ENCODE peak calls at places on chromosome 6, in five cellular contexts. K is stomach, B is astrocyte of the spinal cord, Y is astrocyte, Z is kidney epithelial cell. C is an unnamed sample.

GRCh38 chr6:105648276-105648675 is 245.4 kb upstream of the PREP start:
- DNase-seq in K (no peak), B (no peak), Y (no peak), Z (no peak), C (no peak)

GRCh38 chr6:147699637-147700036 is 191.1 kb downstream of the SAMD5 start:
- DNase-seq in K (no peak), B (peak), Y (peak), Z (peak), C (peak)

GRCh38 chr6:77620290-77620882 is 32.5 kb upstream of the MEI4 start:
- DNase-seq in K (peak), B (peak), Y (no peak), Z (no peak), C (no peak)

GRCh38 chr6:35409245-35409644 is 42.9 kb upstream of the FANCE start:
- DNase-seq in K (no peak), B (no peak), Y (no peak), Z (no peak), C (no peak)

GRCh38 chr6:54002118-54002517 is 109.1 kb upstream of the MLIP start:
- DNase-seq in K (no peak), B (no peak), Y (peak), Z (no peak), C (no peak)

GRCh38 chr6:136036601-136037000 is 185.1 kb downstream of the PDE7B start:
- DNase-seq in K (no peak), B (peak), Y (no peak), Z (no peak), C (no peak)

GRCh38 chr6:110852769-110853168 is 21.8 kb upstream of the AMD1 start:
- DNase-seq in K (no peak), B (no peak), Y (no peak), Z (no peak), C (no peak)

GRCh38 chr6:105369145-105369544 is 33.7 kb downstream of the PREP start:
- DNase-seq in K (no peak), B (no peak), Y (no peak), Z (no peak), C (no peak)

GRCh38 chr6:122817766-122818165 is 28.7 kb downstream of the SMPDL3A start:
- DNase-seq in K (no peak), B (no peak), Y (no peak), Z (peak), C (no peak)

GRCh38 chr6:27650620-27651370 is 177.9 kb upstream of the ZNF184 start:
- DNase-seq in K (no peak), B (peak), Y (peak), Z (no peak), C (no peak)
- TF ChIP-seq CTCF in K (no peak), B (peak), Y (peak), Z (peak), C (peak)

DNA sequence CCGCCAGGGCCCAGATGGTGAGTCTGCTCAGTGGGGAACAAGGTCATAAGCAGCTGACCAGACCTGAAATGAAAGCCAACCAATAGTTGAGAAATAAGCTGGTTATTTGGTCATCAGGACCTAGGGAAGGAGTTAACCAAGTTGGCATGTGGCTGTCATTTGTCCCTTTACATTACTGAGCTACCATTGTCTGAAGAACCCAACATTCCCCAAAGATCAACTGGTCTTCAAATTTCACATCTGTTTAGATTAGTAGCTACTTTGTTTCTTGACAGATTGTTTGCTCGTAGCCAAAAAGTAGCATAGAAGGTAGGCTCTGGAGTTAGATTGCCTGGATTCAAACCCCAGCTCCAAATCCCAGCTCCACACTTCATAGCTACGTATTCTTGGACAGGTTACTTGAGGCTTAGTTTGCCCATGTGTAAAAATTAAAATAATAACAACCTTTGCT is 1.0 kb downstream of the NFKBIL1 start:
- DNase-seq in K (no peak), B (no peak), Y (no peak), Z (no peak), C (no peak)
- H3K4me3 ChIP-seq in K (peak), B (peak), Y (peak), Z (peak), C (peak)

GRCh38 chr6:108518714-108519576 is 41.8 kb upstream of the FOXO3 start:
- DNase-seq in K (no peak), B (peak), Y (no peak), Z (no peak), C (peak)
- TF ChIP-seq CTCF in K (no peak), B (peak), Y (peak), Z (peak), C (peak)

GRCh38 chr6:140140891-140141290 is 766.4 kb upstream of the CITED2 start:
- DNase-seq in K (no peak), B (no peak), Y (no peak), Z (no peak), C (no peak)
- H3K4me3 ChIP-seq in K (no peak), B (no peak), Y (no peak), Z (no peak), C (no peak)

GRCh38 chr6:43952746-43953145 is 174.5 kb downstream of the MRPL14 start:
- DNase-seq in K (no peak), B (no peak), Y (no peak), Z (no peak), C (no peak)

GRCh38 chr6:43950731-43951062 is 176.6 kb downstream of the MRPL14 start:
- DNase-seq in K (no peak), B (no peak), Y (no peak), Z (no peak), C (no peak)

GRCh38 chr6:43950206-43950605 is 177.0 kb downstream of the MRPL14 start:
- DNase-seq in K (no peak), B (no peak), Y (no peak), Z (no peak), C (no peak)

GRCh38 chr6:43951756-43952675 is 175.2 kb downstream of the MRPL14 start:
- DNase-seq in K (no peak), B (no peak), Y (peak), Z (no peak), C (no peak)

DNA sequence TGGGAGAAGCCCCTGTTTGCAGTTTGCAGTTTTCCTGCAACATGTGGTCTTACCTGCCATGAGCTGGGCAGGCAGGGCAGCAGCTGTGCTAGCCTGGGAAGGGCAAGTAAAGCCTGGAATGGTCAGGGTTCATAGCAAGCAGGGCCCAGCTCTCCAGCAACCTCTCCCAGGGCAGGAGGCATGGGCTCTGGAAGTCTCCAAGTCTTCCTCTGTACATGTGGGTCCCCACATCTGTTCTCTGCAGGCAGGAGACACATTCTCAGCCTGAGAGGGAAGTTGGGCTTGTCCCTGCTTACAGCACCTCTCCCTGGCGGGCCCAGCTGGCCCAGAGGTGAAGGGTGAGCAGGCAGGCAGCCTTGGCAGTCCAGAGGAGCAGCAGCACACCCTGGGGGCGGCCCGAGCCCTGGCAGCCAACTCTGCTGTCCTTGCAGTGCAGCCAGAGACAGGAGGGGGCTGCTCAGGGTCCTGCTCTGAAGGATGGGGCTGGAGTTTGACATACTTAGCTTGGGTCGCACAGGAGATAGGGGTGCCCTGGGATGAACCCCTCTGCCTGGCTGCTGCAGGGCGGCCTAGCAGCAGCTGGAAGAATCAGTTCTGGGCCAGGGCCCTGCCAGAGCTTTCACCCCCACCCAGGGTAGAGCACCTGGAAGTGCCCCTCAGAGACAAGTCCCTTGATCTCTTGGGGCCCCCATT is 176.0 kb downstream of the MRPL14 start:
- DNase-seq in K (peak), B (no peak), Y (no peak), Z (no peak), C (no peak)
- TF ChIP-seq CTCF in K (peak), B (peak), Y (peak), Z (peak), C (peak)

GRCh38 chr6:28776269-28777146 is 147.3 kb downstream of the TRIM27 start:
- DNase-seq in K (no peak), B (no peak), Y (no peak), Z (no peak), C (no peak)
- H3K4me3 ChIP-seq in K (no peak), B (no peak), Y (no peak), Z (no peak), C (no peak)

DNA sequence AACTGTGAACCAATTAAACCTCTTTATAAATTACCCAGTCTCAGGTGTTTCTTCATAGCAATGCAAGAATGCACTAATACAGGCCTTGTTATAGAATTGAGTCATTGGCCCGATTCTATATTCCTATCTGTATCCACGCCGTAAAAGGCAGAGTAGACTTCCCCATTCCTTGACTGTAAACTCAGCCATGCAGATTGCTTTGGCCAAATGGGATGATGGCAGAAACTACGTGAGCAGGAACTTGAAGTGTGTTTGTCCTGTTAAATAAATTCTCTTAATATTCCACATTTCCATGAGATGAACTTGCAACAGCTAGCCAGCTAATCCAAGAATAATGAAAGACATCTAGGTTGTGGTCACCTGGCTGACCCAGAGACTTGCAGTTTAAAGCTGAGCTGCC is 3.9 kb upstream of the SAYSD1 start:
- DNase-seq in K (no peak), B (no peak), Y (no peak), Z (no peak), C (no peak)
- TF ChIP-seq CTCF in K (no peak), B (no peak), Y (no peak), Z (no peak), C (no peak)

DNA sequence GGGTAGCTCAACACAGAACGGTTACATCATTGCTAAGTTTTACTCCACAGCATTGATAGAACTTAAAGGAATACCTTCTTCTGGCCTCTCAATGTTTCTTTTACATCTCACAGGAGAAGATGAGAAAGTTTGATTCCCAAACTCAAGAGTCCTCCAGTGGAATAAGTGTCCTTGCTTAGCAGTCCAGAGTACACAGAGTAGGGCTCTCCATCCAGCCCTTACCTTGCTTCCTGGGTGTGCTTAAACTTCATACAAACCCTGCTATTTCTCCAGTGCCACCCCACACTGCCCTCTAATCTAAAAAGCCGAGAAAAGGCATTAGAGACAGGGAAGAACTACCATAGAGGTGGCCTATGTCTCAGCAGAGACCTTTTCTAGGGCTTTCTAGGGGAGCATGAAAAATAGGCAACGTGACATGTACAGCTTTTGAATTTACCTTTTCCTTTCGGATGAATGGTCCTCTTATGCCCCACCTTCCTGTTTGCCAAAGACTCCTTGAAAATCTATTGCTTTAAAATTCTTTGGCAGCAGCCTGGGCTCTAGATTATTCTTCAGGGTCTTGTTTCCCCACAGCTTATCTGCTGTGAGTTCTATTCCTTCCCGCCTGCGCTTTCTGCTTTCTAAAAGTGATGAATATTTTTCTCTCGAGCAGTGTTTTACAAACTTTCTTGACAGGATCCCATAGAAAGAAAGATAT is 12.1 kb downstream of the ADGRF1 start:
- DNase-seq in K (no peak), B (no peak), Y (no peak), Z (no peak), C (no peak)
- H3K4me3 ChIP-seq in K (no peak), B (no peak), Y (no peak), Z (no peak), C (no peak)

GRCh38 chr6:161374971-161375873 is 101.4 kb upstream of the AGPAT4 start:
- DNase-seq in K (peak), B (peak), Y (peak), Z (no peak), C (no peak)
- TF ChIP-seq CTCF in K (no peak), B (peak), Y (peak), Z (peak), C (peak)

DNA sequence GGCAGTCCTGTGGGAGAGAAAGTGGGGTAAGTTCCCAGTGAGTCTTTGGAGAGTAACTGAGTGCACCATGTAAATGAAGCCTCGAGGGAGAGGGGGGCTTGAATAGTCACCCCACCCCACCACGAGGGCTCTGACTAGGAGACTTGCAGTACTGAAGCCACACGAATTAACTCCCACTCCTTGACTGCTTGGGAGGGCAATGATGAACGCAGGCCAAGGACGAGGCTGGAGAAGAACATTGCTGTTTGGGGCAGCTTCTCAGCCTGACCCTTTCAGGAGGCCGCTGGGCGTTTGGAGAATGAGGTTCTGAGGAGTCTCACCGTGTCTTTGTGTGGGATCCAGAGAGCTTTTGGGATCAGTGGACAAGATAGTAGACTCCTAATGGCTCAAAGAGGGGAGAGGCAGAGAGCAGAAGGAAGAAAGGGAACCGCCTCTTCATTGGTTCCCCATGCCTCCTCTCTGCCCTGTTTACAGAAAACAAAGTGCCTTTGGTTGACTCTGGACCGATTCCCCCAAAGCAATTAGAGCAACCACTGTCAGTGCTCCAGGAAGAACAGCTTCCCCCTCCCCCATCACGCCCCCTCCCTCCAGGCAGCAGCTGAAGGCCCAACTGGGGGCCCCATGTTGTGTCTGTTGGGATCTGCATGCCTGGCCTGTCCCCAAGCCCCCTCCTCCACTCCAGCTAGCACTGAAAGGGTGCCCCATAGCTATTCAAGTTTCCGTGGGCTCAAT is 41.7 kb upstream of the CDKN1A start:
- DNase-seq in K (no peak), B (no peak), Y (no peak), Z (no peak), C (no peak)
- H3K4me3 ChIP-seq in K (no peak), B (no peak), Y (no peak), Z (no peak), C (no peak)